ENCODE peak calls at places on chromosomes 11 and 22, in six cellular contexts. D is suprapubic skin, O is uterus, A is body of pancreas, Q is right lobe of liver, M is IMR-90. L is an unnamed sample. For H3K4me1, the result is how much of the 10 kb centered on the place peaks cover.

GRCh38 chr11:64888761-64889511 is 10.5 kb upstream of the EHD1 start:
- DNase-seq in O (no peak), Q (no peak), A (no peak), D (no peak), M (no peak), L (no peak)

GRCh38 chr11:28132541-28132940 is 24.4 kb downstream of the METTL15 start:
- DNase-seq in M (peak), D (no peak), O (no peak), A (no peak), Q (no peak), L (no peak)

GRCh38 chr11:80595011-80595410 is 1154.2 kb upstream of the TENM4 start:
- DNase-seq in Q (no peak), O (no peak), D (no peak), A (peak), M (peak), L (no peak)

GRCh38 chr11:33766085-33766484 is 8.2 kb downstream of the FBXO3 start:
- DNase-seq in M (no peak), D (no peak), A (no peak), Q (no peak), O (no peak), L (no peak)

GRCh38 chr11:19447150-19447566 is 206.4 kb upstream of the E2F8 start:
- DNase-seq in D (no peak), A (no peak), O (no peak), M (peak), Q (peak), L (no peak)

GRCh38 chr11:15667127-15667725 is 552.5 kb downstream of the INSC start:
- DNase-seq in A (no peak), Q (no peak), D (no peak), M (peak), O (no peak), L (no peak)

GRCh38 chr11:107011977-107012376 is 6.3 kb downstream of the GUCY1A2 start:
- DNase-seq in D (no peak), M (no peak), O (no peak), Q (no peak), A (no peak), L (no peak)

GRCh38 chr11:9765320-9766101 is 101.6 kb downstream of the SWAP70 start:
- DNase-seq in M (peak), D (no peak), O (peak), Q (no peak), A (peak), L (peak)

GRCh38 chr11:87767615-87768014 is 407.6 kb downstream of the RAB38 start:
- DNase-seq in O (no peak), D (no peak), M (no peak), A (no peak), Q (no peak), L (no peak)

GRCh38 chr11:113632981-113633380 is 73.1 kb downstream of the TMPRSS5 start:
- DNase-seq in Q (no peak), A (no peak), M (no peak), D (no peak), O (no peak), L (peak)

GRCh38 chr11:80970016-80970516 is 1529.2 kb upstream of the TENM4 start:
- DNase-seq in Q (no peak), D (no peak), M (no peak), O (no peak), A (no peak), L (no peak)

GRCh38 chr11:78050964-78051831 is 12.5 kb upstream of the THRSP start:
- DNase-seq in M (peak), O (no peak), Q (no peak), D (no peak), A (no peak), L (no peak)

GRCh38 chr22:44693145-44693544 is 8.9 kb upstream of the PRR5 start:
- DNase-seq in Q (no peak), O (no peak), M (no peak), A (no peak), D (no peak), L (no peak)

GRCh38 chr11:9210224-9210921 is 54.8 kb downstream of the DENND5A start:
- DNase-seq in Q (no peak), A (no peak), M (no peak), D (no peak), O (no peak), L (no peak)

GRCh38 chr11:19241260-19242183 is 777 bp upstream of the E2F8 start:
- DNase-seq in A (no peak), O (no peak), Q (peak), M (no peak), D (peak), L (no peak)

GRCh38 chr11:10309163-10310093 is 4.6 kb downstream of the ADM start:
- DNase-seq in D (peak), O (peak), A (peak), Q (peak), M (peak), L (peak)

GRCh38 chr22:39353346-39353745 is 3.6 kb downstream of the SYNGR1 start:
- DNase-seq in Q (no peak), D (no peak), O (no peak), A (no peak), M (no peak), L (no peak)

GRCh38 chr11:96278039-96278897 is 64.7 kb downstream of the MAML2 start:
- DNase-seq in A (no peak), M (peak), Q (no peak), O (no peak), D (no peak), L (no peak)

GRCh38 chr11:1261241-1262071 is 38.6 kb downstream of the MUC5B start:
- DNase-seq in O (no peak), D (no peak), M (no peak), A (no peak), Q (no peak), L (no peak)

GRCh38 chr11:208177-208916 is 839 bp downstream of the RIC8A start:
- DNase-seq in M (peak), A (peak), Q (peak), D (peak), O (peak), L (peak)

GRCh38 chr11:115340874-115341273 is 163.3 kb downstream of the CADM1 start:
- DNase-seq in A (no peak), O (no peak), M (no peak), D (no peak), Q (no peak), L (no peak)

GRCh38 chr11:103661185-103661584 is 375.3 kb upstream of the DDI1 start:
- DNase-seq in M (no peak), O (no peak), D (no peak), Q (no peak), A (peak), L (no peak)

GRCh38 chr11:1942541-1943260 is 4.4 kb upstream of the MRPL23 start:
- DNase-seq in Q (peak), O (peak), A (no peak), D (peak), M (no peak), L (peak)

GRCh38 chr11:126473269-126473668 is 117.8 kb downstream of the ST3GAL4 start:
- DNase-seq in A (no peak), Q (no peak), O (no peak), D (no peak), M (no peak), L (no peak)

GRCh38 chr11:64894812-64895452 is 16.5 kb upstream of the EHD1 start:
- DNase-seq in M (no peak), D (no peak), Q (no peak), A (no peak), O (no peak), L (no peak)

GRCh38 chr11:61698173-61698965 is 18.2 kb downstream of the DAGLA start:
- DNase-seq in O (no peak), Q (no peak), D (no peak), M (no peak), A (peak), L (no peak)

GRCh38 chr11:33248416-33248957 is 8.7 kb upstream of the HIPK3 start:
- DNase-seq in M (peak), D (no peak), Q (no peak), O (no peak), A (no peak), L (no peak)

GRCh38 chr11:124724854-124725718 is 14.7 kb upstream of the NRGN start:
- DNase-seq in M (no peak), O (no peak), A (peak), D (no peak), Q (no peak), L (no peak)

GRCh38 chr11:13776134-13776815 is 107.8 kb downstream of the FAR1 start:
- DNase-seq in D (no peak), A (no peak), Q (no peak), M (no peak), O (no peak), L (no peak)

GRCh38 chr22:19515654-19516377 is 8.4 kb downstream of the CLDN5 start:
- DNase-seq in M (no peak), A (no peak), Q (no peak), D (no peak), O (no peak), L (no peak)

GRCh38 chr22:39710380-39711117 is 140.0 kb downstream of the CACNA1I start:
- DNase-seq in O (no peak), M (no peak), D (no peak), A (peak), Q (no peak), L (peak)

GRCh38 chr11:129239207-129239606 is 47.1 kb upstream of the ARHGAP32 start:
- DNase-seq in D (no peak), M (no peak), A (no peak), O (no peak), Q (no peak), L (no peak)

GRCh38 chr11:63920870-63921417 is 4.0 kb upstream of the RCOR2 start:
- DNase-seq in A (no peak), O (no peak), M (no peak), D (no peak), Q (no peak), L (no peak)

GRCh38 chr22:45072322-45072903 is 62.6 kb upstream of the PHF21B start:
- DNase-seq in A (no peak), M (peak), O (no peak), D (no peak), Q (no peak), L (peak)

GRCh38 chr11:15327786-15328231 is 213.1 kb downstream of the INSC start:
- DNase-seq in M (peak), O (peak), Q (peak), A (peak), D (no peak), L (peak)

GRCh38 chr11:45250035-45250693 is 36.0 kb downstream of the SYT13 start:
- DNase-seq in Q (no peak), A (peak), M (no peak), D (no peak), O (no peak), L (no peak)

GRCh38 chr22:38083931-38084631 is at the start of gene SLC16A8:
- DNase-seq in A (no peak), D (peak), Q (no peak), O (no peak), M (no peak), L (no peak)

GRCh38 chr11:8775341-8776133 is 92.9 kb downstream of the RPL27A start:
- DNase-seq in O (no peak), Q (peak), M (no peak), D (no peak), A (peak), L (peak)

GRCh38 chr22:46443850-46444389 is 93.5 kb downstream of the CELSR1 start:
- DNase-seq in A (no peak), D (no peak), Q (no peak), M (no peak), O (no peak), L (no peak)

GRCh38 chr11:14422052-14422813 is 63.2 kb upstream of the RRAS2 start:
- DNase-seq in O (peak), A (peak), M (peak), Q (peak), D (peak), L (peak)

GRCh38 chr22:26672590-26673468 is 15.4 kb downstream of the MIAT start:
- DNase-seq in M (peak), Q (peak), O (peak), A (peak), D (peak), L (peak)
- H3K4me3 ChIP-seq in M (peak), Q (peak), O (peak), A (peak), D (peak), L (peak)

GRCh38 chr11:57645716-57646085 is 4.0 kb downstream of the YPEL4 start:
- DNase-seq in Q (no peak), D (no peak), M (no peak), O (peak), A (no peak), L (no peak)
- TF ChIP-seq POLR2A in Q (no peak), D (no peak), M (no peak), O (no peak), A (no peak), L (no peak)

GRCh38 chr11:66909181-66909580 is 49.0 kb downstream of the PC start:
- DNase-seq in Q (no peak), A (no peak), D (no peak), O (no peak), M (no peak), L (peak)
- H3K4me1 ChIP-seq in Q (under half), A (under half), D (under half), O (under half), M (under half), L (under half)

DNA sequence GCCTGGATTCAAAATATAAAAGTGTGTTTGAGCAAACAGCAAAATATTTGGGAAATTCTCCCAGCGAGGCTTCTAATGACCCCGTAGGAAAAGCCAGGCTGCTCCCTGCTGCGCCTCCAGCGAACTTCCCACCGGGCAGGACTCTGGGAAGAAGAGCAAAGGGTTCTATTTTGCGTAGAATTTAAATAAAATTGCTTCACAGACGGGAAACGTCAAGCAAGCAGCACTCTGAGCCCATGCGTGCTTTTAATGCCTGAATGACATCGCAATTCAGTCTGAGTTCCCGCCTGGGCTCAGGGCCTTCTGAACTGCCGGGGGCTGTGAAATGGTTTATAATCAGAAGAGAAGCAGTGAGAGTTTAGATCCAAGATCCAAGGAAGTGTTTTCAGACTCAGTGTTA is 775.1 kb downstream of the BRD1 start:
- DNase-seq in Q (no peak), D (no peak), M (no peak), A (no peak), O (no peak), L (no peak)
- H3K4me3 ChIP-seq in Q (no peak), D (peak), M (no peak), A (no peak), O (no peak), L (peak)

GRCh38 chr11:120386774-120387371 is 50.7 kb downstream of the ARHGEF12 start:
- DNase-seq in D (no peak), A (no peak), O (no peak), M (no peak), Q (no peak), L (no peak)
- TF ChIP-seq POLR2A in D (no peak), A (no peak), O (no peak), M (no peak), Q (no peak), L (no peak)

GRCh38 chr22:43004362-43005035 is 10.4 kb downstream of the PACSIN2 start:
- DNase-seq in O (no peak), M (no peak), D (no peak), A (no peak), Q (peak), L (no peak)

GRCh38 chr22:43002198-43002577 is 12.8 kb downstream of the PACSIN2 start:
- DNase-seq in O (no peak), Q (no peak), M (peak), D (no peak), A (no peak), L (no peak)

GRCh38 chr22:43000441-43001175 is 14.3 kb downstream of the PACSIN2 start:
- DNase-seq in D (no peak), O (no peak), Q (no peak), M (peak), A (no peak), L (no peak)

GRCh38 chr22:43005106-43005505 is 9.8 kb downstream of the PACSIN2 start:
- DNase-seq in O (no peak), M (no peak), A (no peak), D (no peak), Q (no peak), L (no peak)

GRCh38 chr22:43001271-43002197 is 13.4 kb downstream of the PACSIN2 start:
- DNase-seq in O (no peak), M (no peak), D (no peak), A (no peak), Q (no peak), L (no peak)
- H3K4me1 ChIP-seq in O (under half), M (half or more), D (half or more), A (half or more), Q (under half), L (half or more)

GRCh38 chr11:134071306-134071705 is 2.4 kb downstream of the JAM3 start:
- DNase-seq in Q (no peak), A (no peak), O (no peak), D (no peak), M (no peak), L (no peak)

GRCh38 chr11:134074346-134074745 is 5.5 kb downstream of the JAM3 start:
- DNase-seq in Q (no peak), D (no peak), O (no peak), M (no peak), A (no peak), L (no peak)

GRCh38 chr11:134069426-134069921 is 602 bp downstream of the JAM3 start:
- DNase-seq in A (no peak), M (peak), D (no peak), O (peak), Q (no peak), L (no peak)

GRCh38 chr11:134069996-134070845 is 1.3 kb downstream of the JAM3 start:
- DNase-seq in D (no peak), M (no peak), Q (no peak), O (no peak), A (no peak), L (no peak)

GRCh38 chr11:134071766-134072403 is 3.0 kb downstream of the JAM3 start:
- DNase-seq in D (no peak), A (no peak), Q (no peak), M (peak), O (no peak), L (no peak)
- H3K4me3 ChIP-seq in D (no peak), A (no peak), Q (no peak), M (no peak), O (no peak), L (no peak)

GRCh38 chr11:86118201-86118600 is 49.3 kb upstream of the PICALM start:
- DNase-seq in D (no peak), M (no peak), Q (no peak), A (no peak), O (no peak), L (no peak)

GRCh38 chr11:86117706-86118050 is 48.8 kb upstream of the PICALM start:
- DNase-seq in M (no peak), A (no peak), Q (no peak), D (no peak), O (no peak), L (no peak)

GRCh38 chr11:86115542-86116385 is 46.9 kb upstream of the PICALM start:
- DNase-seq in Q (no peak), D (no peak), M (peak), A (no peak), O (no peak), L (no peak)

GRCh38 chr11:86116996-86117705 is 48.3 kb upstream of the PICALM start:
- DNase-seq in A (no peak), D (no peak), O (no peak), M (peak), Q (no peak), L (no peak)

DNA sequence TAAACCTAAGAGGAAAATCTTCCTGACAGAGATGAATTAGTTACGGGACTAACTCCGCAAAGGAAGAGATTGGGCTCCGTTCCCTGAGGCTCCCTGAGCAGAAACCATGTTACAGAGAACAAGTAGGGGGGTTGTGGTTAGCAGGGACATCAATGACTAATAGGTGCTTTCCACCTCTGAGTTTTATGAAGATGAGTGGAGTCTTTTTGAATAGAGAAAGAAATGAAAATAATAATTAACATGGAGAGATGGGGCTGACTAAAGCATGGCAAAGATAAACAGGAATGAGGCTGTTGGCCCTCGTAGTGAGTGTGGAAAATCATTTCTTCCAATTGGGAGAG is 47.5 kb upstream of the PICALM start:
- DNase-seq in M (peak), D (no peak), A (peak), Q (no peak), O (no peak), L (no peak)
- TF ChIP-seq POLR2A in M (peak), D (no peak), A (no peak), Q (no peak), O (no peak), L (no peak)

DNA sequence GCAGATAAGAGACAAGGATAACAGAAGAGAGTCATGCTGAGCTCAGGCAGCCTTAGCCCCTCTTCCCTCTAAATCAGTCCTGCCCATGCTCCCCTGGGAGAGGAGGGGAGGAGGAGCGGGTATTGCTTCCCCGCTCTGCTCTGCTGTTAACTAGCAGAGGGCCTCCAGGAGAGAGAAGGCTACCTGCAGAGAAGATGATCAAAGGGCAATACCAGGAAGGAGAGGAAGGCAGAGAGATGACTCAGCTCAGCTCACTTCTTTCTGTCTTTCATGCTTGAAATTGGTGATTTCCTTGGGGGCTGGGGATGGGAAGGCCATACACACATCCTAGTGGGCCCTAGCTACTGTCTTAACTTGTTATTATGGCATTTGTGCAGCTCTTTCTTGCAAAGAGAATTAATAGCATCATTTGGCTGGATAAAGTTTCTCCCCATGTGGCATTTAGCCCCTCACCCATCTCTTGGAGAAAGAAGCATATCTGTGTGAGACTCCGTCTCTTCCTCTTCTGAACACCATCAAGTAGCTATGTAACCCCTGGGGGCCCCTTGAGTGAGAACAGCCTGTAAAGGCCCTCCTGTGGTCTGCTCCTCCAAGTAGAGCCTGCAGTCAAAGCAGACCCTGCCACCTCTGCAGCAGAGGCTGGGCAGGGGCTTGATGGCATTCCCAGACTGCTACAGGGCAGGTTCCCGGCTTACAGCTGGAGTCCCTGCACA is 33.4 kb upstream of the AMOTL1 start:
- DNase-seq in M (no peak), D (no peak), Q (no peak), O (no peak), A (no peak), L (no peak)
- H3K4me1 ChIP-seq in M (under half), D (under half), Q (under half), O (under half), A (under half), L (under half)

GRCh38 chr11:57674251-57674650 is 6.3 kb downstream of the ZDHHC5 start:
- DNase-seq in D (no peak), A (no peak), M (no peak), O (no peak), Q (no peak), L (no peak)

GRCh38 chr11:57680552-57680874 is 12.6 kb downstream of the ZDHHC5 start:
- DNase-seq in D (no peak), O (no peak), Q (no peak), A (no peak), M (peak), L (no peak)

GRCh38 chr11:57681168-57681567 is 13.3 kb downstream of the ZDHHC5 start:
- DNase-seq in O (no peak), Q (no peak), D (no peak), M (no peak), A (no peak), L (no peak)

GRCh38 chr11:57679396-57679795 is 11.5 kb downstream of the ZDHHC5 start:
- DNase-seq in Q (no peak), A (no peak), D (no peak), O (no peak), M (no peak), L (no peak)

GRCh38 chr11:57675176-57675941 is 7.4 kb downstream of the ZDHHC5 start:
- DNase-seq in O (no peak), A (no peak), Q (no peak), M (no peak), D (no peak), L (no peak)
- H3K4me3 ChIP-seq in O (no peak), A (no peak), Q (no peak), M (no peak), D (peak), L (no peak)

L was measured in adrenal gland.